ENCODE peak calls at places on chromosome 12, in six cellular contexts. D is lung, I is HCT116, L is Panc1, G is thoracic aorta, T is psoas muscle. C is an unnamed sample. For H3K4me1 and H3K27me3, the result is how much of the 10 kb centered on the place peaks cover.

GRCh38 chr12:124592481-124593160 is 25.2 kb upstream of the NCOR2 start:
- DNase-seq in D (no peak), I (no peak), L (no peak), G (no peak), T (no peak), C (no peak)

GRCh38 chr12:120956579-120957360 is 21.6 kb upstream of the HNF1A start:
- DNase-seq in D (no peak), I (no peak), L (no peak), G (no peak), T (no peak), C (no peak)

GRCh38 chr12:132754555-132754954 is 7.1 kb downstream of the ANKLE2 start:
- DNase-seq in D (no peak), I (peak), L (no peak), G (no peak), T (no peak), C (no peak)

GRCh38 chr12:132222096-132222807 is 78.0 kb downstream of the NOC4L start:
- DNase-seq in D (no peak), I (peak), L (peak), G (no peak), T (no peak), C (no peak)

GRCh38 chr12:26803552-26803951 is 29.4 kb downstream of the ITPR2 start:
- DNase-seq in D (no peak), I (no peak), L (no peak), G (no peak), T (no peak), C (no peak)

GRCh38 chr12:58028294-58028693 is 86.9 kb downstream of the ATP23 start:
- DNase-seq in D (no peak), I (no peak), L (no peak), G (no peak), T (no peak), C (no peak)

GRCh38 chr12:132118876-132119275 is 25.2 kb downstream of the DDX51 start:
- DNase-seq in D (no peak), I (no peak), L (no peak), G (no peak), T (no peak), C (no peak)

GRCh38 chr12:122517877-122518276 is 8.9 kb downstream of the RSRC2 start:
- DNase-seq in D (no peak), I (no peak), L (no peak), G (no peak), T (no peak), C (no peak)

GRCh38 chr12:109581334-109581691 is 7.7 kb downstream of the MVK start:
- DNase-seq in D (no peak), I (no peak), L (no peak), G (no peak), T (peak), C (no peak)

GRCh38 chr12:113097716-113098427 is 37.7 kb downstream of the RASAL1 start:
- DNase-seq in D (no peak), I (no peak), L (no peak), G (no peak), T (peak), C (peak)

GRCh38 chr12:117732761-117733160 is 236.0 kb downstream of the KSR2 start:
- DNase-seq in D (no peak), I (no peak), L (no peak), G (no peak), T (no peak), C (no peak)

GRCh38 chr12:62251609-62251958 is 8.6 kb upstream of the USP15 start:
- DNase-seq in D (no peak), I (no peak), L (no peak), G (no peak), T (no peak), C (no peak)

GRCh38 chr12:71671816-71672215 is 7.7 kb downstream of the THAP2 start:
- DNase-seq in D (no peak), I (no peak), L (no peak), G (no peak), T (no peak), C (no peak)

GRCh38 chr12:46387697-46388096 is 15.1 kb upstream of the SLC38A2 start:
- DNase-seq in D (no peak), I (no peak), L (no peak), G (no peak), T (no peak), C (no peak)

GRCh38 chr12:45637706-45638105 is 91.8 kb upstream of the ARID2 start:
- DNase-seq in D (no peak), I (no peak), L (no peak), G (no peak), T (no peak), C (no peak)

GRCh38 chr12:107320031-107320928 is 226.9 kb upstream of the CRY1 start:
- DNase-seq in D (peak), I (no peak), L (no peak), G (no peak), T (peak), C (peak)

GRCh38 chr12:124605869-124606774 is 38.7 kb upstream of the NCOR2 start:
- DNase-seq in D (no peak), I (no peak), L (no peak), G (no peak), T (no peak), C (no peak)

GRCh38 chr12:74537126-74537706 is 419 bp upstream of the ATXN7L3B start:
- DNase-seq in D (no peak), I (peak), L (peak), G (no peak), T (no peak), C (no peak)

GRCh38 chr12:123928897-123929296 is 43.7 kb downstream of the CCDC92 start:
- DNase-seq in D (no peak), I (no peak), L (no peak), G (no peak), T (no peak), C (no peak)

GRCh38 chr12:78671295-78671694 is 193.3 kb upstream of the SYT1 start:
- DNase-seq in D (no peak), I (no peak), L (no peak), G (no peak), T (no peak), C (no peak)

GRCh38 chr12:104506691-104507401 is 50.1 kb downstream of the CHST11 start:
- DNase-seq in D (no peak), I (no peak), L (no peak), G (no peak), T (no peak), C (peak)

GRCh38 chr12:70691018-70691672 is 53.9 kb upstream of the PTPRB start:
- DNase-seq in D (peak), I (no peak), L (no peak), G (no peak), T (no peak), C (no peak)

GRCh38 chr12:47771304-47771703 is 1.7 kb upstream of the SLC48A1 start:
- DNase-seq in D (no peak), I (no peak), L (no peak), G (no peak), T (no peak), C (no peak)

GRCh38 chr12:28622416-28622815 is 432.2 kb downstream of the CCDC91 start:
- DNase-seq in D (no peak), I (no peak), L (no peak), G (no peak), T (no peak), C (no peak)

GRCh38 chr12:109088818-109089217 is 4.5 kb downstream of the ALKBH2 start:
- DNase-seq in D (no peak), I (no peak), L (no peak), G (no peak), T (no peak), C (no peak)

GRCh38 chr12:100234166-100234565 is 32.7 kb downstream of the DEPDC4 start:
- DNase-seq in D (no peak), I (no peak), L (no peak), G (no peak), T (no peak), C (no peak)

GRCh38 chr12:42538203-42538602 is 51.3 kb downstream of the PRICKLE1 start:
- DNase-seq in D (no peak), I (no peak), L (no peak), G (no peak), T (no peak), C (no peak)

GRCh38 chr12:7439579-7440505 is 4.1 kb downstream of the CD163L1 start:
- DNase-seq in D (peak), I (no peak), L (no peak), G (no peak), T (no peak), C (no peak)

GRCh38 chr12:80193900-80194299 is 94.6 kb downstream of the OTOGL start:
- DNase-seq in D (no peak), I (no peak), L (no peak), G (no peak), T (no peak), C (no peak)

GRCh38 chr12:70590549-70591226 is 46.5 kb downstream of the PTPRB start:
- DNase-seq in D (no peak), I (no peak), L (no peak), G (no peak), T (no peak), C (no peak)

GRCh38 chr12:114411081-114411836 is 5.3 kb upstream of the TBX5 start:
- DNase-seq in D (no peak), I (no peak), L (no peak), G (no peak), T (no peak), C (no peak)

GRCh38 chr12:21697829-21698630 is 40.4 kb upstream of the LDHB start:
- DNase-seq in D (no peak), I (peak), L (no peak), G (no peak), T (no peak), C (no peak)

GRCh38 chr12:92784356-92784755 is 81.6 kb downstream of the PLEKHG7 start:
- DNase-seq in D (no peak), I (no peak), L (no peak), G (no peak), T (no peak), C (no peak)

GRCh38 chr12:75699728-75700496 is 188.5 kb upstream of the KRR1 start:
- DNase-seq in D (no peak), I (no peak), L (no peak), G (no peak), T (no peak), C (no peak)

GRCh38 chr12:12236896-12237295 is 29.9 kb downstream of the LRP6 start:
- DNase-seq in D (no peak), I (no peak), L (no peak), G (no peak), T (no peak), C (no peak)
- H3K4me1 ChIP-seq in D (under half), I (under half), L (under half), G (under half), T (under half), C (under half)

GRCh38 chr12:65570451-65571130 is 253.7 kb upstream of the HMGA2 start:
- DNase-seq in D (no peak), I (no peak), L (no peak), G (no peak), T (no peak), C (no peak)
- TF ChIP-seq CTCF in D (no peak), I (no peak), L (no peak), G (no peak), T (no peak), C (no peak)

GRCh38 chr12:43842259-43842658 is 6.4 kb downstream of the TMEM117 start:
- DNase-seq in D (no peak), I (no peak), L (no peak), G (no peak), T (no peak), C (no peak)

GRCh38 chr12:43852744-43853143 is 16.9 kb downstream of the TMEM117 start:
- DNase-seq in D (no peak), I (no peak), L (no peak), G (no peak), T (no peak), C (no peak)

GRCh38 chr12:43848786-43849185 is 12.9 kb downstream of the TMEM117 start:
- DNase-seq in D (no peak), I (no peak), L (no peak), G (no peak), T (no peak), C (no peak)

DNA sequence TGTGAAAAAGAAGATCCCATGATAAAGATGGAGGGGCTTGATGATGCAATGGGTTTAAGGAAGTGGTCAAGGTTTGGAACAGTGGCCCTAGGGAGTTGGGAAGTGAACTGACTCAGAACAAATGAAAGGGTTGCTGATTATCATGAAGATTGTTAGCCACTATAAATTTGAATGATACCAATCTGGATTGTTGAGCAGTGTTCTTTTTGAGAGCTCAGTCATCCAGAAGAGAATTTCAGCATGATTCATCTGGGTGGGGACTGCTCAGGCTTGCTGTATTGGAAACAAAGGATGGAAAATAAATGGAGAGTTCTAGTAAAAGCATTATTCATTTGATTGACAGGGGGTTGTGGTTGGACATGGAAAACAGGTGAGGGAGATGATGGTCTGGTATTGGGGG is 11.5 kb downstream of the TMEM117 start:
- DNase-seq in D (no peak), I (no peak), L (no peak), G (no peak), T (no peak), C (no peak)
- H3K27me3 ChIP-seq in D (under half), I (under half), L (under half), G (under half), T (under half), C (under half)

GRCh38 chr12:50087159-50087558 is 2.0 kb downstream of the SMARCD1 start:
- DNase-seq in D (no peak), I (no peak), L (no peak), G (no peak), T (no peak), C (no peak)

GRCh38 chr12:50090391-50090790 is 5.2 kb downstream of the SMARCD1 start:
- DNase-seq in D (no peak), I (no peak), L (no peak), G (no peak), T (no peak), C (no peak)

GRCh38 chr12:50087995-50088394 is 2.9 kb downstream of the SMARCD1 start:
- DNase-seq in D (no peak), I (no peak), L (no peak), G (no peak), T (no peak), C (no peak)

GRCh38 chr12:50089730-50090129 is 4.6 kb downstream of the SMARCD1 start:
- DNase-seq in D (no peak), I (no peak), L (no peak), G (no peak), T (no peak), C (no peak)

GRCh38 chr12:50088577-50089335 is 3.6 kb downstream of the SMARCD1 start:
- DNase-seq in D (peak), I (peak), L (no peak), G (no peak), T (no peak), C (no peak)
- H3K4me1 ChIP-seq in D (under half), I (under half), L (under half), G (under half), T (under half), C (under half)

DNA sequence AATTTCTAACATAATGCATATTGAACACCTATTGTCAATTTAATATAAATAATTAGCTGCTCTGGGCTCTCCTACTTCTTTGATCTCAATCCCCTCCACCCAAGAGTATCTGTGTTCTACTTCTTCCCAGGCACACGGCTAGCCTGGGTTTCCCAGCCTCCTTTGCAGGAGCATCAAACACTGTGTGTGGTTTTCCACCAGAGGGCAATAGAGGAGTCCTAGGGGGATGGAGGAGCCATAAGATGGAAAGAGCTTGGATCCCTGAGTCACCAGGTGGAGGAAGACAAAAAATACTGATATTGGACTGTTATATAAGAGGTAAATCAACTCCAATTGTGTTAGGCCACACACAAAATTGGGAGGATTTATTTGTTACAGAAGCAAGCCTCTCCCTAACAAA is 333.7 kb downstream of the GLT1D1 start:
- DNase-seq in D (no peak), I (no peak), L (no peak), G (no peak), T (no peak), C (no peak)
- TF ChIP-seq CTCF in D (no peak), I (no peak), L (peak), G (no peak), T (no peak), C (no peak)

DNA sequence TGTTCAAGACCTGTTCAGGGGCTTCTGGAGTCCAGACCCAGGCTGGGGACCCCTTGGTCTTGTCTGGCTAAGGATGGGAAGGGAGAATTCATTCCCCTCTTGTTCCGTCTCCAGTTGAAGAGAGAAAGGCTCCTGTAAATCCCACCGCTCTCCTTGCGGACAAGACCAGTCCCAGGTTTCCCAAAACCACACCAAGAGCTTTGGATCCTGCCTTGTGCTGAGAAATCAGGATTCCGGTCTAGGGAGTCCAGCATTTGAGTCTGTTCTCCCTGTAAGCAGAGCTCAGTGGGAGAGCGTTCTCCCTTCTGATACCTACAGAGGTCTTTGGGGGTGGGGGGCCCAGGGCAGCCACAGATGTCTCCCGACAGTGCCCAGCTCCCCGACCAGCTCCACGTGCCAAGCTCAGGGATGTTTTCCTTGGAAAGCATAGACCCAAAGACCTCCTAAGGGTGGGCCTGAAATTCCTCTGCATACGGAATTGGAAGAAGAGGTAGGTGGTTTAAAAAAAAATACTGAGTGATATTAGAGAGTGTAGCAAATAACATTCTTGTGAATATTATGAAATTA is 1.9 kb downstream of the HOXC13 start:
- DNase-seq in D (no peak), I (no peak), L (no peak), G (no peak), T (no peak), C (no peak)
- H3K27me3 ChIP-seq in D (under half), I (under half), L (under half), G (half or more), T (half or more), C (half or more)

DNA sequence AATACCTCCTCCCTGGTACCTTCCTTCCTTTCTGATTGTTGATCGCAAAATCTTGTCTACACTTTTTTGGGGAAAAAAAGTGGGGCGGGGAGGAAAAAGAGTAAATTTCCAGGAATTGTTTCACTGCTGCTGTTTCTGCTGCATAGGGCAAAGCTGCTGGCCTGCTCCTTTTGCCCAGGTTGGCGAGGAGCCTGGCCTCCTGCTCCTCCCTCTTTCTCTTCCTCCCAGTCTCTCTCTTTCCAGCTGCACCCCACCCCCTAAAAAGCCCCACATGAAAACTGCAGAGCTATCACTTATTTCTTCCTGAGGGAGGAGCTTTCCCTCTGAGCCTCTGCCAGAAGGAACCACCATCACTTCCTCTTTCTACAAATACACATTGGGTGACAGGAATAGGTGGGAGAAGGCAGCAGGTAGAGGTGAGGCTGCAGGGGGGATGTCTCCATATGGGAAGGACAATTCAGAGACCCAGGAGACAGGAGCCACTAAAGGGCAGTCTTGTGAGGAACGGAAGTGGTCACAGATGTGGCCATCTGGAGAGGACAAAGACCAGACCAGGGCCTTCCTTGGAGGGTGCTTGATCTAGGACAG is 14.9 kb downstream of the ZBTB39 start:
- DNase-seq in D (peak), I (no peak), L (no peak), G (no peak), T (peak), C (peak)
- H3K4me1 ChIP-seq in D (under half), I (under half), L (under half), G (under half), T (under half), C (under half)

DNA sequence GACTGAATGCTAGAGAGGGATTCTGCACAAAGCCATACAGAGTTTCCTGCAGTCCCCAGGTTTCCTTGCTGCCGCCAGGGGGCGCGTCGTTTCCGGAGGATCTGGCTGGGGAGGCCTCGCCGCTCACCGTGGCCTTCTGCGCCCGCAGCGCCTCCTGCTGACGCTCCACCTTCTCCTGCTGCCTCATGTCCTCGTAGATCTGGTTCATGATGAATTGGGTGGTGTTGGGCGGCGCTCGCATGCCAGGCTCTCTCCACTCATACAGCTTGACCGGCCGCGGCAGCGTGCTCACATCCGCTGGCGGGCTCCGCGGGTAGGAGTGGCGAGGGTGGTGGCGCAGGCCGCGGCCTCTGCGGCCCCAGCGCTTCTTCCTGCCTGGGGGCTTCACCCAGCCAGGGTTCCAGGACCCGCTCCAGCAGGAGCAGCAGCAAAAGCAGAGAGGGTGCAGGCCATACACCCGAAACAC is 987 bp downstream of the CCER1 start:
- DNase-seq in D (no peak), I (no peak), L (no peak), G (no peak), T (no peak), C (no peak)
- TF ChIP-seq CTCF in D (no peak), I (no peak), L (peak), G (no peak), T (no peak), C (peak)